ENCODE peak calls at places on chromosome 5, in ten cellular contexts. A is activated naive CD8-positive, alpha-beta T cell treated with anti-CD3 and anti-CD28 coated beads, Interleukin-2, amount 50 U/mL, for 24 hours; Q is iris pigment epithelial cell; Y is GM18507; K is HEK293T; C is ACHN; V is activated CD8-positive, alpha-beta memory T cell treated with anti-CD3 and anti-CD28 coated beads, Interleukin-2, amount 50 U/mL, for 48 hours; S is ureter; M is endothelial cell; B is stimulated activated CD4-positive, alpha-beta T cell treated with anti-CD3 and anti-CD28 coated beads, Interleukin-1b, Interleukin-23, amount 100 ng/mL, for 24 hours. F is an unnamed sample.

GRCh38 chr5:95283022-95283615 is 1.8 kb downstream of the MCTP1 start:
- DNase-seq in C (no peak), S (no peak), Q (no peak), Y (no peak), B (no peak), K (no peak), M (no peak), V (no peak), A (no peak), F (no peak)

GRCh38 chr5:125559296-125559695 is 812.9 kb upstream of the ZNF608 start:
- DNase-seq in Y (no peak), S (no peak), A (no peak), K (no peak), Q (peak; percentile 98), V (no peak), M (no peak), B (no peak), C (peak; percentile 47), F (peak; percentile 95)

GRCh38 chr5:109580225-109580624 is 109.5 kb upstream of the MAN2A1 start:
- DNase-seq in V (no peak), S (no peak), C (no peak), Q (no peak), M (no peak), K (no peak), B (no peak), Y (no peak), A (no peak), F (no peak)

GRCh38 chr5:39476466-39477215 is 51.9 kb upstream of the DAB2 start:
- DNase-seq in Y (no peak), M (no peak), B (no peak), C (no peak), A (no peak), Q (peak; percentile 90), V (no peak), S (no peak), K (no peak), F (peak; percentile 73)

GRCh38 chr5:173893192-173893561 is 5.0 kb downstream of the CPEB4 start:
- DNase-seq in K (no peak), C (no peak), A (no peak), Y (no peak), M (no peak), V (no peak), S (no peak), Q (no peak), B (no peak), F (no peak)

GRCh38 chr5:135493406-135494180 is 41.4 kb upstream of the TIFAB start:
- DNase-seq in B (no peak), Q (peak; percentile 77), A (no peak), K (no peak), Y (no peak), S (peak; percentile 29), M (no peak), C (peak; percentile 33), V (no peak), F (peak; percentile 87)

GRCh38 chr5:94524841-94525697 is 93.3 kb downstream of the KIAA0825 start:
- DNase-seq in M (no peak), B (no peak), V (no peak), A (peak; percentile 4), C (peak; percentile 48), Q (peak; percentile 46), K (peak; percentile 30), S (no peak), Y (no peak), F (peak; percentile 42)

GRCh38 chr5:124704594-124705284 is 41.7 kb downstream of the ZNF608 start:
- DNase-seq in Q (no peak), A (no peak), K (no peak), Y (peak; percentile 36), S (no peak), C (no peak), B (no peak), V (no peak), M (no peak), F (no peak)

GRCh38 chr5:138713247-138713646 is 40.0 kb upstream of the CTNNA1 start:
- DNase-seq in Y (no peak), M (no peak), C (no peak), A (no peak), B (no peak), Q (no peak), S (no peak), K (no peak), V (no peak), F (no peak)

GRCh38 chr5:160260006-160260775 is 30.9 kb downstream of the FABP6 start:
- DNase-seq in V (no peak), Y (no peak), Q (peak; percentile 41), M (no peak), S (no peak), K (no peak), C (no peak), B (no peak), A (no peak), F (no peak)

GRCh38 chr5:133147411-133147810 is 95.6 kb downstream of the HSPA4 start:
- DNase-seq in K (no peak), B (no peak), Q (peak; percentile 49), V (no peak), Y (no peak), A (no peak), M (no peak), S (no peak), C (no peak), F (peak; percentile 14)

GRCh38 chr5:6504677-6505414 is 56.2 kb downstream of the UBE2QL1 start:
- DNase-seq in Y (no peak), C (no peak), M (no peak), S (no peak), A (no peak), B (no peak), Q (peak; percentile 7), V (no peak), K (no peak), F (peak; percentile 48)

GRCh38 chr5:172635038-172635437 is 6.0 kb upstream of the NEURL1B start:
- DNase-seq in V (no peak), A (no peak), K (no peak), Q (no peak), M (no peak), B (no peak), C (no peak), S (no peak), Y (no peak), F (no peak)

GRCh38 chr5:90158131-90158530 is 251.4 kb downstream of the CETN3 start:
- DNase-seq in K (no peak), B (no peak), S (no peak), M (no peak), Q (no peak), C (no peak), Y (no peak), V (no peak), A (no peak), F (no peak)

GRCh38 chr5:68007446-68007845 is 208.1 kb upstream of the PIK3R1 start:
- DNase-seq in V (no peak), B (no peak), M (no peak), Q (peak; percentile 84), K (no peak), Y (no peak), C (no peak), A (no peak), S (peak; percentile 51), F (peak; percentile 82)

GRCh38 chr5:160959804-160960203 is 107.8 kb upstream of the ATP10B start:
- DNase-seq in S (peak; percentile 87), Q (peak; percentile 11), V (no peak), C (no peak), B (no peak), M (no peak), K (no peak), A (no peak), Y (no peak), F (peak; percentile 78)